ENCODE peak calls at places on chromosomes 1 and 21, in eight cellular contexts. One of them, this sample, is unnamed.

GRCh38 chr1:238672262-238672661 is 714.1 kb upstream of the CHRM3 start:
- DNase-seq in T follicular helper cell: no peak
- DNase-seq in stimulated activated CD4-positive, alpha-beta T cell treated with anti-CD3 and anti-CD28 coated beads, TNF-alpha, amount 100 ng/mL, for 4 hours: no peak
- DNase-seq in A172: peak
- DNase-seq in non-pigmented ciliary epithelial cell: no peak
- DNase-seq in osteocyte: no peak
- DNase-seq in frontal cortex: no peak
- DNase-seq in HTR-8/SVneo: no peak
- DNase-seq in this sample: no peak

GRCh38 chr1:24770891-24771290 is 25.6 kb downstream of the CLIC4 start:
- DNase-seq in non-pigmented ciliary epithelial cell: no peak
- DNase-seq in stimulated activated CD4-positive, alpha-beta T cell treated with anti-CD3 and anti-CD28 coated beads, TNF-alpha, amount 100 ng/mL, for 4 hours: no peak
- DNase-seq in T follicular helper cell: no peak
- DNase-seq in HTR-8/SVneo: no peak
- DNase-seq in osteocyte: no peak
- DNase-seq in frontal cortex: no peak
- DNase-seq in A172: peak
- DNase-seq in this sample: no peak

GRCh38 chr1:228341814-228342626 is 64.6 kb downstream of the TRIM11 start:
- DNase-seq in non-pigmented ciliary epithelial cell: no peak
- DNase-seq in A172: no peak
- DNase-seq in stimulated activated CD4-positive, alpha-beta T cell treated with anti-CD3 and anti-CD28 coated beads, TNF-alpha, amount 100 ng/mL, for 4 hours: no peak
- DNase-seq in HTR-8/SVneo: no peak
- DNase-seq in T follicular helper cell: no peak
- DNase-seq in frontal cortex: no peak
- DNase-seq in osteocyte: no peak
- DNase-seq in this sample: no peak

GRCh38 chr1:156608036-156608674 is 6.9 kb upstream of the GPATCH4 start:
- DNase-seq in A172: peak
- DNase-seq in non-pigmented ciliary epithelial cell: no peak
- DNase-seq in T follicular helper cell: peak
- DNase-seq in HTR-8/SVneo: peak
- DNase-seq in stimulated activated CD4-positive, alpha-beta T cell treated with anti-CD3 and anti-CD28 coated beads, TNF-alpha, amount 100 ng/mL, for 4 hours: no peak
- DNase-seq in osteocyte: no peak
- DNase-seq in frontal cortex: no peak
- DNase-seq in this sample: peak

GRCh38 chr1:9010781-9011323 is 15.4 kb downstream of the SLC2A7 start:
- DNase-seq in osteocyte: no peak
- DNase-seq in non-pigmented ciliary epithelial cell: no peak
- DNase-seq in T follicular helper cell: no peak
- DNase-seq in frontal cortex: no peak
- DNase-seq in A172: no peak
- DNase-seq in HTR-8/SVneo: no peak
- DNase-seq in stimulated activated CD4-positive, alpha-beta T cell treated with anti-CD3 and anti-CD28 coated beads, TNF-alpha, amount 100 ng/mL, for 4 hours: no peak
- DNase-seq in this sample: no peak

GRCh38 chr1:201982082-201982922 is at the start of gene RNPEP:
- DNase-seq in frontal cortex: peak
- DNase-seq in non-pigmented ciliary epithelial cell: no peak
- DNase-seq in HTR-8/SVneo: peak
- DNase-seq in osteocyte: peak
- DNase-seq in A172: peak
- DNase-seq in T follicular helper cell: peak
- DNase-seq in stimulated activated CD4-positive, alpha-beta T cell treated with anti-CD3 and anti-CD28 coated beads, TNF-alpha, amount 100 ng/mL, for 4 hours: peak
- DNase-seq in this sample: peak

GRCh38 chr1:228006034-228006792 is 585 bp upstream of the WNT3A start:
- DNase-seq in A172: no peak
- DNase-seq in frontal cortex: no peak
- DNase-seq in HTR-8/SVneo: no peak
- DNase-seq in non-pigmented ciliary epithelial cell: no peak
- DNase-seq in T follicular helper cell: no peak
- DNase-seq in osteocyte: peak
- DNase-seq in stimulated activated CD4-positive, alpha-beta T cell treated with anti-CD3 and anti-CD28 coated beads, TNF-alpha, amount 100 ng/mL, for 4 hours: no peak
- DNase-seq in this sample: no peak

GRCh38 chr1:182786223-182787001 is 3.2 kb upstream of the NPL start:
- DNase-seq in stimulated activated CD4-positive, alpha-beta T cell treated with anti-CD3 and anti-CD28 coated beads, TNF-alpha, amount 100 ng/mL, for 4 hours: peak
- DNase-seq in frontal cortex: peak
- DNase-seq in HTR-8/SVneo: peak
- DNase-seq in non-pigmented ciliary epithelial cell: peak
- DNase-seq in T follicular helper cell: peak
- DNase-seq in A172: peak
- DNase-seq in osteocyte: peak
- DNase-seq in this sample: no peak

GRCh38 chr1:78092686-78093085 is 46.9 kb downstream of the GIPC2 start:
- DNase-seq in non-pigmented ciliary epithelial cell: no peak
- DNase-seq in osteocyte: no peak
- DNase-seq in A172: peak
- DNase-seq in T follicular helper cell: no peak
- DNase-seq in stimulated activated CD4-positive, alpha-beta T cell treated with anti-CD3 and anti-CD28 coated beads, TNF-alpha, amount 100 ng/mL, for 4 hours: no peak
- DNase-seq in HTR-8/SVneo: no peak
- DNase-seq in frontal cortex: no peak
- DNase-seq in this sample: no peak

GRCh38 chr1:177959793-177960515 is 9.9 kb downstream of the SEC16B start:
- DNase-seq in frontal cortex: no peak
- DNase-seq in T follicular helper cell: no peak
- DNase-seq in HTR-8/SVneo: peak
- DNase-seq in stimulated activated CD4-positive, alpha-beta T cell treated with anti-CD3 and anti-CD28 coated beads, TNF-alpha, amount 100 ng/mL, for 4 hours: no peak
- DNase-seq in non-pigmented ciliary epithelial cell: no peak
- DNase-seq in osteocyte: peak
- DNase-seq in A172: peak
- DNase-seq in this sample: no peak

GRCh38 chr1:44808938-44809917 is 905 bp downstream of the BTBD19 start:
- DNase-seq in frontal cortex: no peak
- DNase-seq in stimulated activated CD4-positive, alpha-beta T cell treated with anti-CD3 and anti-CD28 coated beads, TNF-alpha, amount 100 ng/mL, for 4 hours: peak
- DNase-seq in T follicular helper cell: peak
- DNase-seq in osteocyte: no peak
- DNase-seq in non-pigmented ciliary epithelial cell: peak
- DNase-seq in A172: peak
- DNase-seq in HTR-8/SVneo: no peak
- DNase-seq in this sample: peak

GRCh38 chr1:108686609-108687313 is 5.3 kb upstream of the PRPF38B start:
- DNase-seq in frontal cortex: no peak
- DNase-seq in osteocyte: no peak
- DNase-seq in non-pigmented ciliary epithelial cell: no peak
- DNase-seq in T follicular helper cell: no peak
- DNase-seq in HTR-8/SVneo: no peak
- DNase-seq in stimulated activated CD4-positive, alpha-beta T cell treated with anti-CD3 and anti-CD28 coated beads, TNF-alpha, amount 100 ng/mL, for 4 hours: no peak
- DNase-seq in A172: no peak
- DNase-seq in this sample: no peak

GRCh38 chr1:183892351-183892793 is 87.5 kb downstream of the RGL1 start:
- DNase-seq in HTR-8/SVneo: no peak
- DNase-seq in osteocyte: no peak
- DNase-seq in non-pigmented ciliary epithelial cell: no peak
- DNase-seq in T follicular helper cell: no peak
- DNase-seq in stimulated activated CD4-positive, alpha-beta T cell treated with anti-CD3 and anti-CD28 coated beads, TNF-alpha, amount 100 ng/mL, for 4 hours: no peak
- DNase-seq in frontal cortex: no peak
- DNase-seq in A172: no peak
- DNase-seq in this sample: no peak

GRCh38 chr1:199218065-199218464 is 579.2 kb downstream of the PTPRC start:
- DNase-seq in osteocyte: no peak
- DNase-seq in T follicular helper cell: no peak
- DNase-seq in stimulated activated CD4-positive, alpha-beta T cell treated with anti-CD3 and anti-CD28 coated beads, TNF-alpha, amount 100 ng/mL, for 4 hours: no peak
- DNase-seq in A172: no peak
- DNase-seq in non-pigmented ciliary epithelial cell: no peak
- DNase-seq in frontal cortex: no peak
- DNase-seq in HTR-8/SVneo: no peak
- DNase-seq in this sample: no peak

GRCh38 chr1:175628548-175629317 is 114.7 kb downstream of the TNR start:
- DNase-seq in T follicular helper cell: no peak
- DNase-seq in osteocyte: no peak
- DNase-seq in stimulated activated CD4-positive, alpha-beta T cell treated with anti-CD3 and anti-CD28 coated beads, TNF-alpha, amount 100 ng/mL, for 4 hours: no peak
- DNase-seq in non-pigmented ciliary epithelial cell: no peak
- DNase-seq in frontal cortex: no peak
- DNase-seq in HTR-8/SVneo: no peak
- DNase-seq in A172: no peak
- DNase-seq in this sample: no peak

GRCh38 chr1:79380078-79380477 is 373.5 kb upstream of the ADGRL4 start:
- DNase-seq in HTR-8/SVneo: no peak
- DNase-seq in osteocyte: no peak
- DNase-seq in frontal cortex: no peak
- DNase-seq in T follicular helper cell: no peak
- DNase-seq in A172: no peak
- DNase-seq in stimulated activated CD4-positive, alpha-beta T cell treated with anti-CD3 and anti-CD28 coated beads, TNF-alpha, amount 100 ng/mL, for 4 hours: no peak
- DNase-seq in non-pigmented ciliary epithelial cell: no peak
- DNase-seq in this sample: no peak

GRCh38 chr21:43207868-43208267 is 39.1 kb downstream of the CRYAA start:
- DNase-seq in non-pigmented ciliary epithelial cell: no peak
- DNase-seq in frontal cortex: no peak
- DNase-seq in osteocyte: peak
- DNase-seq in T follicular helper cell: no peak
- DNase-seq in A172: no peak
- DNase-seq in stimulated activated CD4-positive, alpha-beta T cell treated with anti-CD3 and anti-CD28 coated beads, TNF-alpha, amount 100 ng/mL, for 4 hours: no peak
- DNase-seq in HTR-8/SVneo: no peak
- DNase-seq in this sample: no peak

GRCh38 chr1:116731439-116731838 is 22.8 kb upstream of the CD2 start:
- DNase-seq in frontal cortex: no peak
- DNase-seq in HTR-8/SVneo: no peak
- DNase-seq in T follicular helper cell: no peak
- DNase-seq in non-pigmented ciliary epithelial cell: no peak
- DNase-seq in A172: no peak
- DNase-seq in osteocyte: no peak
- DNase-seq in stimulated activated CD4-positive, alpha-beta T cell treated with anti-CD3 and anti-CD28 coated beads, TNF-alpha, amount 100 ng/mL, for 4 hours: no peak
- DNase-seq in this sample: no peak

GRCh38 chr1:109730666-109731065 is 10.2 kb downstream of the GSTM3 start:
- DNase-seq in non-pigmented ciliary epithelial cell: no peak
- DNase-seq in osteocyte: no peak
- DNase-seq in stimulated activated CD4-positive, alpha-beta T cell treated with anti-CD3 and anti-CD28 coated beads, TNF-alpha, amount 100 ng/mL, for 4 hours: no peak
- DNase-seq in HTR-8/SVneo: no peak
- DNase-seq in A172: no peak
- DNase-seq in T follicular helper cell: no peak
- DNase-seq in frontal cortex: no peak
- DNase-seq in this sample: no peak

GRCh38 chr1:160996195-160996594 is 24.8 kb downstream of the F11R start:
- DNase-seq in frontal cortex: no peak
- DNase-seq in T follicular helper cell: no peak
- DNase-seq in A172: peak
- DNase-seq in osteocyte: no peak
- DNase-seq in stimulated activated CD4-positive, alpha-beta T cell treated with anti-CD3 and anti-CD28 coated beads, TNF-alpha, amount 100 ng/mL, for 4 hours: no peak
- DNase-seq in non-pigmented ciliary epithelial cell: peak
- DNase-seq in HTR-8/SVneo: no peak
- DNase-seq in this sample: no peak

GRCh38 chr1:38291906-38292521 is 245.4 kb upstream of the POU3F1 start:
- DNase-seq in T follicular helper cell: no peak
- DNase-seq in A172: no peak
- DNase-seq in HTR-8/SVneo: no peak
- DNase-seq in frontal cortex: no peak
- DNase-seq in stimulated activated CD4-positive, alpha-beta T cell treated with anti-CD3 and anti-CD28 coated beads, TNF-alpha, amount 100 ng/mL, for 4 hours: no peak
- DNase-seq in non-pigmented ciliary epithelial cell: no peak
- DNase-seq in osteocyte: no peak
- DNase-seq in this sample: no peak

GRCh38 chr1:221729771-221730170 is 12.1 kb downstream of the DUSP10 start:
- DNase-seq in A172: no peak
- DNase-seq in HTR-8/SVneo: no peak
- DNase-seq in frontal cortex: no peak
- DNase-seq in non-pigmented ciliary epithelial cell: no peak
- DNase-seq in stimulated activated CD4-positive, alpha-beta T cell treated with anti-CD3 and anti-CD28 coated beads, TNF-alpha, amount 100 ng/mL, for 4 hours: no peak
- DNase-seq in osteocyte: no peak
- DNase-seq in T follicular helper cell: no peak
- DNase-seq in this sample: no peak

GRCh38 chr1:162732566-162733335 is 57.8 kb upstream of the HSD17B7 start:
- DNase-seq in osteocyte: no peak
- DNase-seq in HTR-8/SVneo: no peak
- DNase-seq in stimulated activated CD4-positive, alpha-beta T cell treated with anti-CD3 and anti-CD28 coated beads, TNF-alpha, amount 100 ng/mL, for 4 hours: no peak
- DNase-seq in T follicular helper cell: no peak
- DNase-seq in non-pigmented ciliary epithelial cell: no peak
- DNase-seq in A172: no peak
- DNase-seq in frontal cortex: peak
- DNase-seq in this sample: no peak

GRCh38 chr1:44134071-44134920 is 7.1 kb downstream of the KLF18 start:
- DNase-seq in frontal cortex: no peak
- DNase-seq in non-pigmented ciliary epithelial cell: no peak
- DNase-seq in A172: no peak
- DNase-seq in HTR-8/SVneo: no peak
- DNase-seq in stimulated activated CD4-positive, alpha-beta T cell treated with anti-CD3 and anti-CD28 coated beads, TNF-alpha, amount 100 ng/mL, for 4 hours: no peak
- DNase-seq in T follicular helper cell: no peak
- DNase-seq in osteocyte: peak
- DNase-seq in this sample: no peak

GRCh38 chr21:28769683-28770082 is 223.0 kb downstream of the LTN1 start:
- DNase-seq in osteocyte: no peak
- DNase-seq in T follicular helper cell: no peak
- DNase-seq in stimulated activated CD4-positive, alpha-beta T cell treated with anti-CD3 and anti-CD28 coated beads, TNF-alpha, amount 100 ng/mL, for 4 hours: no peak
- DNase-seq in frontal cortex: no peak
- DNase-seq in A172: no peak
- DNase-seq in non-pigmented ciliary epithelial cell: no peak
- DNase-seq in HTR-8/SVneo: no peak
- DNase-seq in this sample: no peak

GRCh38 chr1:116868386-116868785 is 41.3 kb upstream of the PTGFRN start:
- DNase-seq in A172: no peak
- DNase-seq in T follicular helper cell: no peak
- DNase-seq in HTR-8/SVneo: no peak
- DNase-seq in non-pigmented ciliary epithelial cell: no peak
- DNase-seq in frontal cortex: no peak
- DNase-seq in osteocyte: no peak
- DNase-seq in stimulated activated CD4-positive, alpha-beta T cell treated with anti-CD3 and anti-CD28 coated beads, TNF-alpha, amount 100 ng/mL, for 4 hours: no peak
- DNase-seq in this sample: no peak

GRCh38 chr1:18649713-18650370 is 19.2 kb downstream of the PAX7 start:
- DNase-seq in osteocyte: no peak
- DNase-seq in HTR-8/SVneo: no peak
- DNase-seq in frontal cortex: no peak
- DNase-seq in T follicular helper cell: no peak
- DNase-seq in stimulated activated CD4-positive, alpha-beta T cell treated with anti-CD3 and anti-CD28 coated beads, TNF-alpha, amount 100 ng/mL, for 4 hours: no peak
- DNase-seq in non-pigmented ciliary epithelial cell: no peak
- DNase-seq in A172: peak
- DNase-seq in this sample: no peak

GRCh38 chr1:25431495-25432363 is 1.0 kb downstream of the MACO1 start:
- DNase-seq in non-pigmented ciliary epithelial cell: no peak
- DNase-seq in stimulated activated CD4-positive, alpha-beta T cell treated with anti-CD3 and anti-CD28 coated beads, TNF-alpha, amount 100 ng/mL, for 4 hours: no peak
- DNase-seq in frontal cortex: peak
- DNase-seq in osteocyte: no peak
- DNase-seq in A172: no peak
- DNase-seq in HTR-8/SVneo: no peak
- DNase-seq in T follicular helper cell: no peak
- DNase-seq in this sample: no peak

GRCh38 chr1:18883636-18884418 is 18.5 kb downstream of the ALDH4A1 start:
- DNase-seq in T follicular helper cell: peak
- DNase-seq in A172: peak
- DNase-seq in HTR-8/SVneo: peak
- DNase-seq in osteocyte: peak
- DNase-seq in non-pigmented ciliary epithelial cell: no peak
- DNase-seq in stimulated activated CD4-positive, alpha-beta T cell treated with anti-CD3 and anti-CD28 coated beads, TNF-alpha, amount 100 ng/mL, for 4 hours: peak
- DNase-seq in frontal cortex: peak
- DNase-seq in this sample: peak